ENCODE peak calls at places on chromosomes 13 and 19, in five cellular contexts. Z, I, V, N and T are unnamed samples.

GRCh38 chr19:40716031-40716654 is 543 bp downstream of the COQ8B start:
- DNase-seq in N (no peak), I (no peak), Z (no peak), V (no peak), T (peak)

GRCh38 chr19:48258350-48258749 is 2.6 kb upstream of the CARD8 start:
- DNase-seq in N (no peak), Z (no peak), I (no peak), V (no peak), T (no peak)

GRCh38 chr19:53507523-53508442 is 30.2 kb upstream of the ZNF331 start:
- DNase-seq in N (no peak), V (no peak), I (no peak), Z (no peak), T (no peak)

GRCh38 chr19:8085606-8086464 is 33.3 kb downstream of the CCL25 start:
- DNase-seq in Z (no peak), V (no peak), I (peak), N (no peak), T (no peak)

GRCh38 chr13:109778102-109778542 is 8.3 kb downstream of the IRS2 start:
- DNase-seq in I (no peak), V (no peak), N (no peak), Z (no peak), T (no peak)

GRCh38 chr19:13026478-13026999 is 31.3 kb downstream of the NFIX start:
- DNase-seq in V (no peak), I (no peak), N (no peak), Z (no peak), T (no peak)

GRCh38 chr19:40279120-40279551 is 6.0 kb downstream of the AKT2 start:
- DNase-seq in V (no peak), I (no peak), N (peak), Z (no peak), T (no peak)

GRCh38 chr13:56314755-56315154 is 826.0 kb upstream of the PRR20A start:
- DNase-seq in Z (no peak), N (no peak), V (no peak), I (no peak), T (no peak)

GRCh38 chr13:86581711-86582110 is 782.5 kb upstream of the SLITRK6 start:
- DNase-seq in Z (no peak), N (no peak), I (no peak), V (no peak), T (no peak)

GRCh38 chr19:50314724-50315700 is 14.2 kb downstream of the KCNC3 start:
- DNase-seq in Z (no peak), V (no peak), I (no peak), N (no peak), T (no peak)

GRCh38 chr13:47215741-47216140 is 318.9 kb upstream of the HTR2A start:
- DNase-seq in Z (no peak), V (no peak), N (no peak), I (no peak), T (no peak)

GRCh38 chr13:113816925-113817859 is 46.7 kb downstream of the GAS6 start:
- DNase-seq in Z (peak), I (peak), N (peak), V (peak), T (peak)

GRCh38 chr13:85236431-85236830 is 562.8 kb downstream of the SLITRK6 start:
- DNase-seq in I (no peak), N (no peak), V (no peak), Z (no peak), T (no peak)

GRCh38 chr19:10010247-10010691 is at the start of gene COL5A3:
- DNase-seq in Z (no peak), I (peak), V (no peak), N (peak), T (peak)
- H3K27ac ChIP-seq in Z (peak), I (no peak), V (peak), N (peak), T (peak)

DNA sequence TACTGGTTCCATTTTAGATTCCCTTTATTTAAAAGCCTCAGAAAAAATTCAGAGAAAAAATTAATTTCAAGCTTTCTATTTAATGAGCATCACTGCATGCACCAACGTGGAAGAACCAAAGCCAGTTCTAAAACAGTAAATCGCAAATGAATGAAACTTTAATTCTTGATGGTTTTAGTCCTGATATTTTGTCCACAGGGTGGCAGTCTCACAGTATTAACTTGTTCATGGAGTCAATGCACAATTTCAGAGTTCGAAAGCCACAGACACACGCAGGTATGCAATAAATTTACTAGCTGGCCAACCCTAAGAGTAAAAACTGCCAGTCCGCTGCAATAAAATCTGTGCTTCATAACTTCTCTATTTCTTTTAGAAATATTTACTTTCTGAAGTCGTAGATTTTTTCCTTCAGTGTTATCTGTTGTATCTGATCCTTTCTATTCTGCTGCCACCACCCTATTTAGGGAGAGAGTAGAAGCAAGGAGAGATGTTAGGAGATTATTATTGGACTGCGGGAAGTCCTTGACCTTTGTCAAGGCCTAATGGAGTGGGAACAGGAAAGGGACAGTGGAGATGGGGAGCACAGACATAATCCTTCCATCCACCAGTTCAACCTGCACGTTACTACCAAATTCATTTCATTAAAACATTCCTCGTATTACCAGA is 7.0 kb upstream of the WBP4 start:
- DNase-seq in N (no peak), I (no peak), Z (no peak), V (no peak), T (peak)
- H3K4me3 ChIP-seq in N (no peak), I (no peak), Z (no peak), V (no peak), T (no peak)

GRCh38 chr19:4007021-4007835 is at the start of gene PIAS4:
- DNase-seq in V (peak), I (peak), N (peak), Z (peak), T (peak)
- TF ChIP-seq POLR2A in V (no peak), I (peak), N (no peak), Z (peak), T (peak)

GRCh38 chr13:52739468-52740071 is at the start of gene CNMD:
- DNase-seq in N (no peak), Z (no peak), I (no peak), V (no peak), T (no peak)
- H3K27ac ChIP-seq in N (no peak), Z (no peak), I (no peak), V (no peak), T (no peak)

DNA sequence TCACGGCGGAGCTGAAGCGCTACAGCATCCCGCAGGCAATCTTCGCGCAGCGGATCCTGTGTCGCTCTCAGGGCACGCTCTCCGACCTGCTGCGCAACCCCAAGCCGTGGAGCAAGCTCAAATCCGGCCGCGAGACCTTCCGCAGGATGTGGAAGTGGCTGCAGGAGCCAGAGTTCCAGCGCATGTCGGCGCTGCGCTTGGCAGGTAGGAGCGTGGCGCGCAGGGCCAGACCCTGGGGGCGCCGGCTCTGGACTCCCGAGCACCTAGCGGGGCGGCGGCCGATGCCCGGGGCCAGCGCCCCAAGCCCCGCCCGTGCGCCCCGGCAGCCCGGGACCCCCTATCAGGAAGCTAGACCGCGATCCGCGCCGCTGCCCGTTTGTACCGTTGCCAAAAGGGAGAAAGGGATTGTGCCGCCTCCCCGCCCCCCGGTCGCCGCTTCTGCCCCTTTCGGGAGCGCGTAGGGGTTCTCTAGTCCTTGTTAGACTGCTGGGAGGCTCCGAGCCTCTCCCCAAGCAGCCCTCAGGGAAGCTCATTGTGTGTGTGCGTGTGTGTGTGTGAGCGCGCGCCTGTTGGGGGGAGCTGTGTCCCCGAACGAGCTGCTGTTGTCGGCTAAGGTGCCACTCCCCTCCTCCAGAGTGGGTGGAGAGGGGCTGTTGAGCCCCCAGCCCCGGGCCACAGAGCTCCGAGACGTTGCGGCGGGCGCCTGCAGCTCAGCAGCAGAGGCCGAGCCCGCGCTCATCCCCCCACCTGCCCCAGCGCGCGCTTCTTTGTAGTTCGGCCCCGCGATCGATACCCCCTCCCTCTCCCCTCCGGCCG is 1.6 kb downstream of the ONECUT3 start:
- DNase-seq in N (no peak), I (no peak), Z (no peak), V (no peak), T (no peak)
- H3K4me3 ChIP-seq in N (no peak), I (no peak), Z (no peak), V (no peak), T (no peak)

DNA sequence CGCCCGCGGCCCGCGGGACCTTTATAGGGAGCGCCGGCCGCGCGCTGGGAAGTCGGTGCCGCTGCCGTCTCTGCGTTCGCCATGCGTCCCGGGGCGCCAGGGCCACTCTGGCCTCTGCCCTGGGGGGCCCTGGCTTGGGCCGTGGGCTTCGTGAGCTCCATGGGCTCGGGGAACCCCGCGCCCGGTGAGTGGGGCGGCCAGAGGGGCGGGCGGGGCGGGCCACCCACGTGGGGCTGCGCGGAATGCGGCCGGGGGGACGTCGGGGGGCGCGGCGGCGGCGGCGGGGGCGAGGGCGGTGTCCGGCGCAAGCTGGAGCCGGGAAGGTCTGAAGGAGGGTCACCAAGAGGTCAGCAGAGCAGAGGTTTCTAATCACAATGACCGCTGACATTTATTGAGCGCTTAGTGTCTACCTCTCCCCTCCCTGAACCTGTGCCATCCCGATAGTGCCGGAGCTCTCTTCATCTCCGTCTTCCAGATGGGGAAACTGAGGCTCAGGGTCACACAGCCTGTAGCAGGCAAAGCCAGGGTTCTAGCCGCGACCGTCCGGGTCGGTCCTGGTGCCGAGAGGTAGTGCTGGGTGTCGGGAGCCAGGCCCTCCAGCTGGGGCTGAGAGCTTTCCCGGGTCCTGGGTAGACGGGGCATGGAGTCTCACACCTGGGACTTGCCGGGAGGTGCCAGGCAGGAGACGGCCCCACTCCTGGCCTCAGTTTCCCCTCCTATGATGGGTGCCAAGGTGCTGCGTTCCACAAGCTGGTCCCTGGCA is at the start of gene FSTL3:
- DNase-seq in V (no peak), Z (no peak), I (peak), N (peak), T (no peak)
- TF ChIP-seq POLR2A in V (no peak), Z (peak), I (peak), N (peak), T (peak)

GRCh38 chr13:48401480-48401879 is 11.4 kb downstream of the LPAR6 start:
- DNase-seq in Z (no peak), N (no peak), V (no peak), I (no peak), T (no peak)
- H3K27ac ChIP-seq in Z (peak), N (peak), V (peak), I (no peak), T (peak)